ENCODE peak calls at places on chromosome 22, in seven cellular contexts. P is brain microvascular endothelial cell, O is fibroblast of the aortic adventitia, J is A673, K is IMR-90, R is NB4, H is esophagus muscularis mucosa. W is an unnamed sample.

GRCh38 chr22:38623357-38623756 is 32.8 kb downstream of the FAM227A start:
- DNase-seq in P (no peak), O (no peak), J (no peak), K (no peak), R (peak; percentile 72), H (no peak), W (no peak)

GRCh38 chr22:49528420-49528720 is 299.3 kb downstream of the BRD1 start:
- DNase-seq in P (no peak), O (no peak), J (no peak), K (no peak), R (no peak), H (no peak), W (no peak)

GRCh38 chr22:22357024-22357868 is 112.7 kb downstream of the VPREB1 start:
- DNase-seq in P (peak; percentile 47), O (peak; percentile 71), J (peak; percentile 76), K (peak; percentile 43), R (peak; percentile 73), H (peak; percentile 94), W (no peak)

GRCh38 chr22:26429458-26430238 is 588 bp downstream of the ASPHD2 start:
- DNase-seq in P (no peak), O (no peak), J (no peak), K (no peak), R (no peak), H (no peak), W (no peak)

GRCh38 chr22:48369789-48370507 is 1457.7 kb downstream of the BRD1 start:
- DNase-seq in P (no peak), O (no peak), J (no peak), K (no peak), R (no peak), H (no peak), W (peak; percentile 73)

GRCh38 chr22:40654522-40655167 is 18.1 kb upstream of the MRTFA start:
- DNase-seq in P (peak; percentile 59), O (peak; percentile 81), J (peak; percentile 82), K (peak; percentile 83), R (no peak), H (no peak), W (no peak)

GRCh38 chr22:31611065-31611760 is 50.8 kb downstream of the PISD start:
- DNase-seq in P (no peak), O (peak; percentile 24), J (no peak), K (peak; percentile 50), R (no peak), H (no peak), W (no peak)

GRCh38 chr22:49996532-49997220 is 15.9 kb downstream of the IL17REL start:
- DNase-seq in P (no peak), O (no peak), J (no peak), K (no peak), R (no peak), H (no peak), W (peak; percentile 81)

GRCh38 chr22:22578702-22579424 is 19.8 kb upstream of the PRAME start:
- DNase-seq in P (peak; percentile 70), O (peak; percentile 52), J (peak; percentile 27), K (peak; percentile 39), R (peak; percentile 67), H (no peak), W (no peak)

GRCh38 chr22:19998991-19999820 is 17.4 kb downstream of the ARVCF start:
- DNase-seq in P (no peak), O (no peak), J (no peak), K (no peak), R (no peak), H (no peak), W (no peak)

GRCh38 chr22:23501244-23501643 is 78.8 kb downstream of the IGLL1 start:
- DNase-seq in P (no peak), O (no peak), J (no peak), K (no peak), R (no peak), H (no peak), W (no peak)

GRCh38 chr22:43174941-43175531 is 11.9 kb downstream of the TTLL12 start:
- DNase-seq in P (no peak), O (no peak), J (no peak), K (no peak), R (no peak), H (no peak), W (no peak)

GRCh38 chr22:37440875-37441274 is 13.6 kb upstream of the ELFN2 start:
- DNase-seq in P (no peak), O (no peak), J (no peak), K (no peak), R (no peak), H (no peak), W (no peak)

GRCh38 chr22:44331881-44332714 is 19.3 kb upstream of the SHISAL1 start:
- DNase-seq in P (no peak), O (peak; percentile 47), J (no peak), K (peak; percentile 33), R (no peak), H (no peak), W (no peak)

GRCh38 chr22:37413546-37413945 is 13.7 kb downstream of the ELFN2 start:
- DNase-seq in P (no peak), O (no peak), J (no peak), K (no peak), R (no peak), H (no peak), W (no peak)

DNA sequence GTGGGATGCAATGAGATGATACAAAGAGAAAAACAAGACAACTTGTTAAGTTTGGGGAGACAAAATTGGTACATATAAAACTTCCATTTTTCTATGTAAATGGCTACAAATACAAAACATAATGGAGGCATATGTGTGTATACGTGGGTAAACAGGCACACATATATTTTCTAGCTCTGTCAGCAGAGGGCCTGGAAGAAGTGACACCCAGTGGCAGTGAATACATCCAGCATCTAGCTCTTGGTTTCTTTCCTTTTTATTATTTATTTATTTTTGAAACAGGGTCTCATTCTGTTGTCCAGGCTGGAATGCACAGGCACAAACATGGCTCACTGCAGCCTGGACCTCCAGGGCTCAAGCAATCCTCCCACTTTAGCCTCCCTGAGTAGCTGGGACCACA is 5.0 kb upstream of the RASL10A start:
- DNase-seq in P (no peak), O (no peak), J (no peak), K (no peak), R (peak; percentile 33), H (no peak), W (no peak)
- TF ChIP-seq CTCF in P (peak; percentile 52), O (no peak), J (peak; percentile 49), K (peak; percentile 22), R (peak; percentile 29), H (no peak), W (peak; percentile 44)

GRCh38 chr22:46001426-46002106 is 24.6 kb upstream of the WNT7B start:
- DNase-seq in P (no peak), O (no peak), J (no peak), K (no peak), R (no peak), H (no peak), W (no peak)

GRCh38 chr22:46000081-46001027 is 23.4 kb upstream of the WNT7B start:
- DNase-seq in P (no peak), O (no peak), J (no peak), K (no peak), R (no peak), H (no peak), W (no peak)

GRCh38 chr22:46002757-46003270 is 25.9 kb upstream of the WNT7B start:
- DNase-seq in P (no peak), O (no peak), J (peak; percentile 59), K (peak; percentile 56), R (peak; percentile 50), H (no peak), W (no peak)

GRCh38 chr22:45999379-45999971 is 22.5 kb upstream of the WNT7B start:
- DNase-seq in P (no peak), O (no peak), J (no peak), K (no peak), R (no peak), H (no peak), W (no peak)

GRCh38 chr22:46001046-46001425 is 24.1 kb upstream of the WNT7B start:
- DNase-seq in P (no peak), O (no peak), J (no peak), K (no peak), R (peak; percentile 28), H (no peak), W (no peak)
- TF ChIP-seq CTCF in P (peak; percentile 28), O (no peak), J (peak; percentile 22), K (peak; percentile 25), R (peak; percentile 18), H (no peak), W (peak; percentile 35)

GRCh38 chr22:29202231-29203192 is 3.2 kb upstream of the EMID1 start:
- DNase-seq in P (peak; percentile 45), O (no peak), J (peak; percentile 61), K (peak; percentile 55), R (peak; percentile 99), H (no peak), W (no peak)
- TF ChIP-seq CTCF in P (peak; percentile 57), O (no peak), J (peak; percentile 58), K (peak; percentile 38), R (peak; percentile 26), H (peak; percentile 15), W (peak; percentile 46)

DNA sequence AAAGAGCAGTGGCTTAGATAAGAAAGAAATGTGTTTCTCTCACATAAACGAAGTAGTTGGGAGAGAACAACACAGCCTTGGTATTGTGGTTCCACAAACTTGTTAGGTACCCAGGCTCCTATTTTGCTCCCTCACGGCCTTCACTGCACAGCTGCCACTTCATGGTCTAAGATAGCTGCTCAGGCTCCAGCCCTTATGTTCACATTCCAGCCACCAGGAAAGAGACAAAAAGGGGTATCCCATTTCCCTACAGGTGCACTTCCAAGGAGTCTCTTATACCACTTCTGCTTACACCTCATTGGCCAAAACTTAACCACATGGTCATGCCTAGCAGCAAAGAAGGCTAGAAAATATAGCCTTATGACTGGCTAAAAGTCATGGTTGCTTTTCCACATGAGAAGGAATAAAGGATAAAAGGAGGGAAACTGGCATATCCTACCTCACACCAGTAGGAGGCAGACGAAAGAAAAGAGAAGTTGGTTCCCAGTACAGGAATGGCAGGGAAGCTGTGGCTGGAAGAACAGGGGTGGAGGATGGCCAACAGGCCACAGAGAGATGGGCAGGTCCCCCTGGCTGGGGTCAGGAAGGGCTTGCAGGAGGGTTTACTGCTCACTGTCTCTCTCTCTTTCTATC is 5.4 kb upstream of the HDHD5 start:
- DNase-seq in P (no peak), O (no peak), J (peak; percentile 34), K (no peak), R (no peak), H (no peak), W (no peak)
- TF ChIP-seq CTCF in P (peak; percentile 23), O (peak; percentile 28), J (peak; percentile 46), K (peak; percentile 18), R (peak; percentile 25), H (no peak), W (peak; percentile 25)

GRCh38 chr22:47125603-47126002 is 363.2 kb downstream of the TBC1D22A start:
- DNase-seq in P (no peak), O (no peak), J (peak; percentile 53), K (no peak), R (no peak), H (no peak), W (no peak)
- TF ChIP-seq CTCF in P (peak; percentile 61), O (peak; percentile 20), J (peak; percentile 51), K (peak; percentile 22), R (no peak), H (no peak), W (no peak)